ENCODE peak calls at places on chromosomes 16 and 17, in five cellular contexts. I is activated B cell treated with CpG ODN at 0.5 μM for 24 hours, B is Peyer's patch, D is mesothelial cell of epicardium, R is heart left ventricle. H is an unnamed sample.

GRCh38 chr17:50904522-50905459 is 38.6 kb upstream of the TOB1 start:
- DNase-seq in I (no peak), B (no peak), D (peak), R (peak), H (no peak)

GRCh38 chr17:75876190-75876937 is 2.0 kb downstream of the TRIM47 start:
- DNase-seq in I (peak), B (peak), D (no peak), R (peak), H (no peak)

GRCh38 chr17:44115585-44116415 is 7.6 kb downstream of the HDAC5 start:
- DNase-seq in I (no peak), B (no peak), D (peak), R (no peak), H (no peak)

GRCh38 chr17:75476274-75476673 is 19.8 kb downstream of the TMEM94 start:
- DNase-seq in I (no peak), B (no peak), D (no peak), R (no peak), H (no peak)

GRCh38 chr17:72560303-72561247 is 439.8 kb downstream of the SOX9 start:
- DNase-seq in I (peak), B (no peak), D (peak), R (no peak), H (no peak)

GRCh38 chr17:1177099-1177996 is 2.4 kb downstream of the ABR start:
- DNase-seq in I (no peak), B (no peak), D (no peak), R (peak), H (no peak)

GRCh38 chr16:56780646-56781045 is 50.7 kb downstream of the NUP93 start:
- DNase-seq in I (no peak), B (no peak), D (no peak), R (no peak), H (no peak)

GRCh38 chr17:45574376-45574775 is 83.9 kb upstream of the PLEKHM1 start:
- DNase-seq in I (no peak), B (no peak), D (no peak), R (no peak), H (no peak)

GRCh38 chr17:49996495-49997255 is 1.7 kb upstream of the DLX3 start:
- DNase-seq in I (peak), B (peak), D (peak), R (peak), H (peak)

GRCh38 chr16:22005746-22006145 is 2.2 kb upstream of the MOSMO start:
- DNase-seq in I (no peak), B (no peak), D (no peak), R (no peak), H (no peak)

GRCh38 chr16:22007509-22008214 is at the start of gene MOSMO:
- DNase-seq in I (peak), B (peak), D (peak), R (peak), H (peak)

GRCh38 chr16:22006636-22007035 is 1.3 kb upstream of the MOSMO start:
- DNase-seq in I (no peak), B (no peak), D (no peak), R (no peak), H (no peak)

GRCh38 chr16:22008215-22009142 is 568 bp downstream of the MOSMO start:
- DNase-seq in I (peak), B (peak), D (peak), R (peak), H (peak)

DNA sequence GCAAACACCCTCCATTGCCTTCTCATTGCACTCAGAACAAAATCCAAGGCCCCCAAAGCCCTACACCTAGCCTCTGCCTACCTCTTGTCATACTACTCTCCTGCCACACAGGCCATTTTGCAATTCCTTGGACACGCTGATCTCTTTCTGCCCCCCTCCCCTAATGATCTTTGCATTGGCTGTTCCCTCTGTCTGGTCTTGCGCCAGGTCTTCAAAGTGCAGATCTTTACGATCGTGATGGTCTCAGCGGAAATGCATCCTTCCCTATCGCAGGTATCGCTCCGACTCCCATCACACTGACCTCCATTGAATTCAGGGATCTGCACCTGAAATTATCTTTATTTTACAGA is 777 bp upstream of the MOSMO start:
- DNase-seq in I (no peak), B (no peak), D (no peak), R (no peak), H (no peak)
- TF ChIP-seq CTCF in I (no peak), B (no peak), D (no peak), R (no peak), H (no peak)

GRCh38 chr17:67546578-67547527 is 169.8 kb downstream of the PITPNC1 start:
- DNase-seq in I (no peak), B (peak), D (no peak), R (peak), H (no peak)
- TF ChIP-seq CTCF in I (no peak), B (no peak), D (no peak), R (no peak), H (no peak)

DNA sequence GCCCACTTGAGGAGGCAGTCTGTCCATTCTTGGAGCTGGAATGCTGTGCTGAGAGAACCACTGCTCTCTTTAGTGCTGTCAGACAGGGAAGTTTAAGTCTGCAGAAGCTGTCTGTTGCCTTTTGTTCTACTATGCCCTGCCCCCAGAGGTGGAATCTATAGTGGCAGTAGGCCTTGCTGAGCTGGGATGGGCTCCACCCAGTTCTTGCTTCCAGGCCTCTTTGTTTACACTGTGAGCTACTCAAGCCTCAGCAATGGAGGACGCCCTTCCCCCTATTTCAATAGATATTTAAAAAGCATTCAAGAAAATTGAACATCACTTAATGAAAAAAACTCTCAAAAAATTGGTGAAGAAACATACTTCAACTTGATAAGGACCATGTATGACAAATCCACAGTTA is 313.5 kb downstream of the PHKB start:
- DNase-seq in I (no peak), B (no peak), D (no peak), R (no peak), H (no peak)
- TF ChIP-seq CTCF in I (no peak), B (no peak), D (no peak), R (no peak), H (no peak)

DNA sequence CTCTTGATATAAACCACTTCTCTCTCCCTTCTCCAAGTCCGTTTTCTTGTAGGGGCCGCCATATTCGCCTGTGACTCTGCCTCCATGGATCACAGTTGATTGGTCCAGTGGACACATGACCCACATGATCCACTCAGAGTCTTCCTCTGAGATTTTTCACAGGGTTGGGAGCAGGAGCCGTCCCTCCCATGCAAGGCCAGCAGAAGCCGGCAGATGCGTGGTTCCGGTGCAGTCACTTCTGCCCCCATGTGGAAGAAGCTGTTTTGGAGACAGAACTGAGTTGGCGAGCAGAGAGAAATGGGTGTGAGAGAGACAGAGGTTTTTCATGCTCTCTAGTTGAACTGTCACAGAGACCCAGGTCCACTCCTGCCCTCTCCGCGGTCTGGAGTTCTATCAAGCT is 83.3 kb downstream of the C16orf95 start:
- DNase-seq in I (no peak), B (no peak), D (no peak), R (no peak), H (no peak)
- TF ChIP-seq CTCF in I (no peak), B (no peak), D (no peak), R (no peak), H (no peak)

GRCh38 chr16:65739518-65739917 is 617.7 kb upstream of the CDH11 start:
- DNase-seq in I (no peak), B (no peak), D (no peak), R (no peak), H (no peak)

GRCh38 chr16:65743558-65743957 is 621.7 kb upstream of the CDH11 start:
- DNase-seq in I (no peak), B (no peak), D (no peak), R (no peak), H (no peak)

GRCh38 chr16:65740716-65741115 is 618.9 kb upstream of the CDH11 start:
- DNase-seq in I (no peak), B (no peak), D (no peak), R (no peak), H (no peak)

GRCh38 chr16:65733706-65734105 is 611.8 kb upstream of the CDH11 start:
- DNase-seq in I (no peak), B (no peak), D (no peak), R (no peak), H (no peak)

DNA sequence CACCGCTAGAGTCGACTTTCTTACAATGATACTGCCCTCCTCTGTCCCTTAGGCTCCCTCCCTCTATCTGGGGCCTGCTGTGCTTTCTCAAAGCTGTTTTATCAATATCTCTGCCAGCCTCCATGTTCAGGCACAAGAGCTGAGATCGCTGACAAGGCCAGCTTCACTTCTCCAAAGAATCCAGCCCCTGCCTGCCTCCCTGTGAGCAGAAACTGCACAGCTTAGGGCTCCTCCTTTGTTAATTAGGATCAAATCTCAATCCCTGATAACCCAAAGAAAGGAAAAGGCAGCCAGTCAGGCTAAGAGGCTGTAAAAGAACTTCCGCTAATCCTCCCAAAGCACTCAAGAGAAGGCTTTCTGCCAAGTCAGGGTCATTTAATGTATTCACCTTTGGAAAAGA is 616.0 kb upstream of the CDH11 start:
- DNase-seq in I (no peak), B (no peak), D (no peak), R (no peak), H (no peak)
- TF ChIP-seq CTCF in I (no peak), B (no peak), D (no peak), R (no peak), H (no peak)

GRCh38 chr17:37081287-37081686 is 132.5 kb downstream of the AATF start:
- DNase-seq in I (no peak), B (no peak), D (no peak), R (no peak), H (no peak)
- TF ChIP-seq CTCF in I (no peak), B (no peak), D (no peak), R (no peak), H (no peak)

GRCh38 chr17:31072186-31072585 is 22.6 kb upstream of the NF1 start:
- DNase-seq in I (no peak), B (no peak), D (peak), R (no peak), H (no peak)

GRCh38 chr17:31073411-31073810 is 21.4 kb upstream of the NF1 start:
- DNase-seq in I (no peak), B (no peak), D (no peak), R (no peak), H (no peak)

GRCh38 chr17:31064707-31065106 is 30.1 kb upstream of the NF1 start:
- DNase-seq in I (no peak), B (no peak), D (no peak), R (no peak), H (no peak)

GRCh38 chr17:31067699-31068184 is 27.0 kb upstream of the NF1 start:
- DNase-seq in I (no peak), B (no peak), D (no peak), R (no peak), H (no peak)

DNA sequence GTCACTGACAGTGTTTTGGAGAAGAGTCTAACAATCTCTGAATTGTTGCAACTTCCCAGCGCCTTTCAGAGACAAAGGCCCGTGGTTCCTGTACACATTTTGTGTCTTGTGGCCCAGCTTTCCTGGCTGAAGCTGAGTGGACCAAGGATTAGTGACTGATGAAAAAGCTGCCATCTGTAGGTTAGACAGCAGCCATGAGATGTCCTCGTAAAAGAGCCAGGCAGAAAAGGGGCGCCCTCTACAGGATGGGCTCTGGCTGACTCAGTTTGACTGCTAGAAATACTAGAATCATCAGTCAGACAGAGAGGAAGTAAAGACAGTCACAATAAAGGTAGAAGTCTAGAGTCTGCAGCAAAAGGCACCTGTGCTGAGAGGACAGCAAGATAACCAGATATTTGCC is 26.5 kb upstream of the NF1 start:
- DNase-seq in I (peak), B (peak), D (no peak), R (peak), H (peak)
- TF ChIP-seq CTCF in I (no peak), B (peak), D (no peak), R (peak), H (peak)

GRCh38 chr17:66915204-66915611 is 49.3 kb upstream of the CACNG4 start:
- DNase-seq in I (no peak), B (no peak), D (no peak), R (no peak), H (no peak)
- TF ChIP-seq CTCF in I (no peak), B (peak), D (no peak), R (no peak), H (no peak)

GRCh38 chr17:37438141-37438540 is 31.5 kb downstream of the TADA2A start:
- DNase-seq in I (no peak), B (no peak), D (no peak), R (no peak), H (no peak)
- TF ChIP-seq CTCF in I (no peak), B (no peak), D (peak), R (no peak), H (no peak)

GRCh38 chr16:5502467-5502869 is 404.9 kb upstream of the EEF2KMT start:
- DNase-seq in I (no peak), B (no peak), D (peak), R (no peak), H (no peak)
- TF ChIP-seq CTCF in I (no peak), B (peak), D (peak), R (no peak), H (no peak)

H was measured in natural killer cell.